ENCODE peak calls at places on chromosomes 2 and 18, in five cellular contexts. K is CD4-positive, alpha-beta memory T cell; W is tibial nerve; P is CD8-positive, alpha-beta T cell; I is endodermal cell. A is an unnamed sample. For H3K4me1, the result is how much of the 10 kb centered on the place peaks cover.

GRCh38 chr2:118110310-118110709 is 22.0 kb downstream of the INSIG2 start:
- DNase-seq in K (no peak), W (no peak), P (no peak), I (no peak), A (no peak)

GRCh38 chr18:13268035-13268700 is 49.6 kb downstream of the LDLRAD4 start:
- DNase-seq in K (no peak), W (no peak), P (no peak), I (peak), A (no peak)

GRCh38 chr2:53234548-53234903 is 533.1 kb upstream of the CHAC2 start:
- DNase-seq in K (no peak), W (no peak), P (no peak), I (no peak), A (no peak)

GRCh38 chr2:102251042-102251848 is 60.1 kb upstream of the IL1RL1 start:
- DNase-seq in K (peak), W (no peak), P (peak), I (peak), A (peak)

GRCh38 chr2:226836548-226836885 is 663 bp downstream of the RHBDD1 start:
- DNase-seq in K (no peak), W (no peak), P (no peak), I (no peak), A (no peak)

GRCh38 chr2:225040862-225041209 is 1.4 kb downstream of the DOCK10 start:
- DNase-seq in K (no peak), W (no peak), P (peak), I (peak), A (no peak)

GRCh38 chr2:20136149-20136548 is 84.7 kb upstream of the LAPTM4A start:
- DNase-seq in K (no peak), W (no peak), P (no peak), I (no peak), A (no peak)

GRCh38 chr2:216492951-216493685 is 5.5 kb upstream of the RPL37A start:
- DNase-seq in K (no peak), W (no peak), P (no peak), I (no peak), A (no peak)

GRCh38 chr2:48693066-48693465 is 62.5 kb downstream of the LHCGR start:
- DNase-seq in K (no peak), W (no peak), P (no peak), I (no peak), A (no peak)

GRCh38 chr2:10312437-10312957 is 9.8 kb downstream of the HPCAL1 start:
- DNase-seq in K (no peak), W (no peak), P (no peak), I (peak), A (no peak)

GRCh38 chr18:51429644-51430043 is 232.2 kb upstream of the MEX3C start:
- DNase-seq in K (no peak), W (no peak), P (no peak), I (no peak), A (no peak)

GRCh38 chr2:118732432-118732831 is 115.0 kb downstream of the EN1 start:
- DNase-seq in K (no peak), W (no peak), P (no peak), I (no peak), A (no peak)

GRCh38 chr18:47996091-47996541 is 65.7 kb upstream of the SMAD2 start:
- DNase-seq in K (no peak), W (no peak), P (no peak), I (no peak), A (no peak)

GRCh38 chr2:45257820-45258219 is 248.6 kb upstream of the SIX2 start:
- DNase-seq in K (no peak), W (no peak), P (no peak), I (no peak), A (no peak)

GRCh38 chr2:36620321-36620720 is 22.4 kb upstream of the FEZ2 start:
- DNase-seq in K (no peak), W (no peak), P (no peak), I (no peak), A (no peak)

GRCh38 chr2:174376967-174377366 is 18.6 kb upstream of the SCRN3 start:
- DNase-seq in K (no peak), W (no peak), P (no peak), I (no peak), A (no peak)

GRCh38 chr2:160632576-160632975 is 139.0 kb upstream of the RBMS1 start:
- DNase-seq in K (no peak), W (no peak), P (no peak), I (no peak), A (no peak)

GRCh38 chr18:5424903-5425302 is 118.9 kb downstream of the EPB41L3 start:
- DNase-seq in K (peak), W (no peak), P (no peak), I (no peak), A (no peak)

GRCh38 chr2:31728406-31729064 is 147.8 kb upstream of the SRD5A2 start:
- DNase-seq in K (no peak), W (no peak), P (no peak), I (no peak), A (no peak)

GRCh38 chr2:215376103-215376780 is 59.6 kb downstream of the FN1 start:
- DNase-seq in K (no peak), W (no peak), P (no peak), I (no peak), A (no peak)

GRCh38 chr2:3131636-3132326 is 245.8 kb downstream of the EIPR1 start:
- DNase-seq in K (no peak), W (no peak), P (no peak), I (peak), A (no peak)

GRCh38 chr18:41456791-41457190 is 498.2 kb upstream of the PIK3C3 start:
- DNase-seq in K (no peak), W (no peak), P (no peak), I (no peak), A (no peak)

GRCh38 chr2:152054593-152054992 is 44.3 kb downstream of the CACNB4 start:
- DNase-seq in K (no peak), W (no peak), P (no peak), I (no peak), A (no peak)

GRCh38 chr18:63155910-63156773 is 163.4 kb downstream of the BCL2 start:
- DNase-seq in K (peak), W (no peak), P (no peak), I (no peak), A (peak)

GRCh38 chr18:49486959-49487710 is at the start of gene C18orf32:
- DNase-seq in K (peak), W (peak), P (peak), I (peak), A (peak)

GRCh38 chr2:221422516-221423211 is 149.4 kb downstream of the EPHA4 start:
- DNase-seq in K (no peak), W (no peak), P (no peak), I (no peak), A (no peak)

GRCh38 chr18:63970803-63971191 is 916 bp downstream of the SERPINB8 start:
- DNase-seq in K (no peak), W (peak), P (no peak), I (peak), A (no peak)

GRCh38 chr2:147572622-147573021 is 272.2 kb upstream of the ACVR2A start:
- DNase-seq in K (no peak), W (no peak), P (no peak), I (no peak), A (no peak)

GRCh38 chr2:9286553-9287399 is 80.2 kb downstream of the ASAP2 start:
- DNase-seq in K (no peak), W (no peak), P (no peak), I (no peak), A (no peak)
- H3K27ac ChIP-seq in K (no peak), W (no peak), P (no peak), I (no peak), A (no peak)

GRCh38 chr2:237715459-237715947 is 83.1 kb upstream of the RBM44 start:
- DNase-seq in K (no peak), W (no peak), P (no peak), I (peak), A (no peak)
- H3K4me1 ChIP-seq in K (under half), W (under half), P (under half), I (under half), A (under half)

DNA sequence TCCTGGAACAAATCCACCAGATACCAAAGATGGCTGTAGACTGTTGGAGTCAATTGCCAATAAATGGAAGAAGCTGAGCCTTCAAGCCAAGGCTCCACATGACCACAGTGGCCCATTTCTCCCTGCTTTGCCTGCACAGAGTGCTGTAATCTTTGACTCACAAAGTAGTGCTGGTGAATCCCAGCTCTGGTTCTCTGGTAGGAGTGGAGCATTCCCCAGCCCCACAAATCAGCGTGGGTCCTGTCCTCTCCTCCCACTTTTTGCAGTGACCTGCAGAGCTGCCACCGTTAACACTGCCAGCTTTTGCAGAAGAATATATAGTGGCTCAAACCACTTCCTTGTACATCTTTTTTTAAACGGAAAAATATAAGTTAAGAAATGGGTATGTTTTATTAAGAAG is 93.9 kb downstream of the MGAT5 start:
- DNase-seq in K (no peak), W (no peak), P (no peak), I (peak), A (no peak)
- H3K27ac ChIP-seq in K (no peak), W (no peak), P (no peak), I (no peak), A (no peak)

DNA sequence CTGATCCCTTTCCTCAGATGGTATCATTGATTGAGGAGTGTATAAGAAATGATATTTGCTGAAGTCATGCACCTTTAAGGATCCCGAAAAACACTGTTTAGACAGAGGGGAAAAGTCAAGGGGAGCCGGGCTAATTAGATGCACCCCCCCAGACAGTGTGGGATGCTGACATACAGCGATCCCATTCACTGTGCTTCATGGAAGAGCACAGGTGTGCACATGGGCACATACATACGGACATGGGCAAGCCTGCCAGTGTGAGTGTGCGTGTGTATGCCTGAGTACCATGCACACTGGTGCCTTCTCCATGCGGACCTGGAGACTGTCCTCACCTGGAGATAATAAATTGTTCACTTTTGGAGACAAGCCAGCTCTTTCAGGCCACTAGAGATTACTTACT is 22.6 kb downstream of the MEIS1 start:
- DNase-seq in K (no peak), W (no peak), P (no peak), I (no peak), A (no peak)
- H3K4me1 ChIP-seq in K (under half), W (under half), P (under half), I (under half), A (under half)

GRCh38 chr2:66840321-66841014 is 405.5 kb downstream of the MEIS1 start:
- DNase-seq in K (no peak), W (no peak), P (no peak), I (no peak), A (no peak)
- H3K27ac ChIP-seq in K (no peak), W (no peak), P (no peak), I (no peak), A (no peak)